ENCODE peak calls at places on chromosomes 5 and 9, in ten cellular contexts. G is cardiac fibroblast; J is lung; L is NCI-H2081; N is NCI-H1417; S is HEK293T; K is central memory CD4-positive, alpha-beta T cell; A is dorsolateral prefrontal cortex; I is GM23338; O is GM06990. X is an unnamed sample.

GRCh38 chr9:135070198-135070951 is 17.1 kb upstream of the OLFM1 start:
- DNase-seq in G (no peak), J (no peak), L (no peak), N (peak), S (no peak), K (no peak), A (peak), I (peak), O (no peak), X (no peak)

GRCh38 chr9:137397675-137398423 is 25.1 kb downstream of the EXD3 start:
- DNase-seq in G (no peak), J (no peak), L (no peak), N (no peak), S (no peak), K (no peak), A (no peak), I (no peak), O (no peak), X (no peak)

GRCh38 chr5:13472834-13473233 is 471.7 kb downstream of the DNAH5 start:
- DNase-seq in G (no peak), J (no peak), L (no peak), N (no peak), S (no peak), K (no peak), A (no peak), I (no peak), O (no peak), X (no peak)

GRCh38 chr9:133707065-133707760 is 30.9 kb downstream of the SARDH start:
- DNase-seq in G (peak), J (no peak), L (no peak), N (peak), S (no peak), K (no peak), A (peak), I (no peak), O (no peak), X (no peak)

GRCh38 chr9:131476777-131477345 is 25.9 kb upstream of the POMT1 start:
- DNase-seq in G (no peak), J (no peak), L (no peak), N (no peak), S (no peak), K (no peak), A (no peak), I (no peak), O (no peak), X (peak)

GRCh38 chr9:77019010-77019809 is at the start of gene FOXB2:
- DNase-seq in G (no peak), J (no peak), L (no peak), N (no peak), S (peak), K (no peak), A (no peak), I (peak), O (no peak), X (no peak)

GRCh38 chr5:143118222-143118621 is 285.3 kb downstream of the NR3C1 start:
- DNase-seq in G (no peak), J (no peak), L (no peak), N (no peak), S (no peak), K (no peak), A (no peak), I (no peak), O (no peak), X (no peak)

GRCh38 chr5:115838885-115839518 is 2.4 kb downstream of the ATG12 start:
- DNase-seq in G (peak), J (no peak), L (peak), N (peak), S (no peak), K (peak), A (no peak), I (peak), O (peak), X (no peak)

GRCh38 chr9:118455259-118455658 is 751.1 kb downstream of the TLR4 start:
- DNase-seq in G (no peak), J (no peak), L (no peak), N (no peak), S (no peak), K (no peak), A (no peak), I (no peak), O (no peak), X (no peak)

GRCh38 chr9:125435776-125436612 is 174.4 kb downstream of the GAPVD1 start:
- DNase-seq in G (no peak), J (no peak), L (no peak), N (no peak), S (no peak), K (no peak), A (no peak), I (no peak), O (no peak), X (no peak)

X was measured in CD4-positive, CD25-positive, alpha-beta regulatory T cell.